ENCODE peak calls at places on chromosomes 5 and 9, in six cellular contexts. B is left ventricle myocardium inferior, P is fibroblast of lung, A is mammary epithelial cell, U is keratinocyte, G is ovary. Z is an unnamed sample.

GRCh38 chr5:135163391-135163790 is 129.4 kb upstream of the PITX1 start:
- DNase-seq in B (no peak), P (no peak), A (no peak), U (no peak), G (no peak), Z (no peak)

GRCh38 chr9:109576762-109577161 is 78.7 kb upstream of the PTPN3 start:
- DNase-seq in B (no peak), P (no peak), A (no peak), U (no peak), G (no peak), Z (no peak)

GRCh38 chr9:929719-930118 is 46.7 kb upstream of the DMRT3 start:
- DNase-seq in B (no peak), P (no peak), A (no peak), U (no peak), G (no peak), Z (no peak)

GRCh38 chr5:57117601-57118000 is 56.3 kb upstream of the GPBP1 start:
- DNase-seq in B (no peak), P (no peak), A (peak; percentile 41), U (no peak), G (no peak), Z (no peak)

GRCh38 chr5:174457141-174457678 is 267.2 kb upstream of the MSX2 start:
- DNase-seq in B (no peak), P (no peak), A (no peak), U (no peak), G (no peak), Z (no peak)

GRCh38 chr9:112761912-112762651 is 11.5 kb downstream of the SNX30 start:
- DNase-seq in B (no peak), P (peak; percentile 54), A (no peak), U (no peak), G (no peak), Z (no peak)

GRCh38 chr5:165630211-165630866 is 2124.9 kb downstream of the MAT2B start:
- DNase-seq in B (no peak), P (peak; percentile 83), A (peak; percentile 19), U (no peak), G (peak; percentile 24), Z (peak; percentile 84)

GRCh38 chr5:57491369-57491965 is 8.9 kb upstream of the ACTBL2 start:
- DNase-seq in B (no peak), P (no peak), A (no peak), U (no peak), G (no peak), Z (no peak)

GRCh38 chr5:60210810-60211209 is 317.3 kb upstream of the PDE4D start:
- DNase-seq in B (no peak), P (no peak), A (no peak), U (no peak), G (no peak), Z (no peak)

GRCh38 chr9:20358201-20358600 is 264.1 kb downstream of the MLLT3 start:
- DNase-seq in B (no peak), P (peak; percentile 30), A (peak; percentile 88), U (peak; percentile 40), G (no peak), Z (peak; percentile 28)

GRCh38 chr9:109251080-109251775 is 69.6 kb downstream of the EPB41L4B start:
- DNase-seq in B (no peak), P (peak; percentile 44), A (peak; percentile 79), U (no peak), G (peak; percentile 67), Z (peak; percentile 60)

GRCh38 chr9:88980732-88981336 is 10.4 kb upstream of the S1PR3 start:
- DNase-seq in B (no peak), P (peak; percentile 46), A (no peak), U (no peak), G (no peak), Z (no peak)

GRCh38 chr9:125897481-125897880 is 150.3 kb downstream of the PBX3 start:
- DNase-seq in B (no peak), P (no peak), A (no peak), U (no peak), G (no peak), Z (no peak)

GRCh38 chr5:42951169-42951846 is 88.8 kb downstream of the ANXA2R start:
- DNase-seq in B (peak; percentile 26), P (peak; percentile 66), A (no peak), U (no peak), G (peak; percentile 33), Z (no peak)

GRCh38 chr9:99345936-99346335 is 123.9 kb downstream of the SEC61B start:
- DNase-seq in B (no peak), P (peak; percentile 60), A (no peak), U (no peak), G (no peak), Z (no peak)

GRCh38 chr5:1511037-1511436 is 12.7 kb downstream of the LPCAT1 start:
- DNase-seq in B (no peak), P (no peak), A (no peak), U (no peak), G (peak; percentile 6), Z (no peak)

GRCh38 chr9:96618209-96619108 is 1.2 kb downstream of the CDC14B start:
- DNase-seq in B (peak; percentile 38), P (peak; percentile 43), A (peak; percentile 43), U (no peak), G (peak; percentile 49), Z (peak; percentile 77)

GRCh38 chr5:137450759-137451158 is 48.4 kb downstream of the SPOCK1 start:
- DNase-seq in B (no peak), P (no peak), A (no peak), U (no peak), G (no peak), Z (no peak)

GRCh38 chr5:85838781-85839180 is 779.0 kb upstream of the COX7C start:
- DNase-seq in B (no peak), P (no peak), A (no peak), U (no peak), G (no peak), Z (no peak)

GRCh38 chr5:41747291-41747690 is 122.9 kb downstream of the OXCT1 start:
- DNase-seq in B (no peak), P (peak; percentile 68), A (peak; percentile 11), U (no peak), G (no peak), Z (peak; percentile 50)

GRCh38 chr5:172786736-172787462 is 15.9 kb upstream of the DUSP1 start:
- DNase-seq in B (no peak), P (no peak), A (no peak), U (no peak), G (peak; percentile 22), Z (no peak)
- H3K4me1 ChIP-seq in B (peaks cover 25% of the 10 kb centered on the region), P (peaks cover 20% of the 10 kb centered on the region), A (peaks cover 5% of the 10 kb centered on the region), U (peaks cover 7% of the 10 kb centered on the region), G (peaks cover 19% of the 10 kb centered on the region), Z (peaks cover 29% of the 10 kb centered on the region)

DNA sequence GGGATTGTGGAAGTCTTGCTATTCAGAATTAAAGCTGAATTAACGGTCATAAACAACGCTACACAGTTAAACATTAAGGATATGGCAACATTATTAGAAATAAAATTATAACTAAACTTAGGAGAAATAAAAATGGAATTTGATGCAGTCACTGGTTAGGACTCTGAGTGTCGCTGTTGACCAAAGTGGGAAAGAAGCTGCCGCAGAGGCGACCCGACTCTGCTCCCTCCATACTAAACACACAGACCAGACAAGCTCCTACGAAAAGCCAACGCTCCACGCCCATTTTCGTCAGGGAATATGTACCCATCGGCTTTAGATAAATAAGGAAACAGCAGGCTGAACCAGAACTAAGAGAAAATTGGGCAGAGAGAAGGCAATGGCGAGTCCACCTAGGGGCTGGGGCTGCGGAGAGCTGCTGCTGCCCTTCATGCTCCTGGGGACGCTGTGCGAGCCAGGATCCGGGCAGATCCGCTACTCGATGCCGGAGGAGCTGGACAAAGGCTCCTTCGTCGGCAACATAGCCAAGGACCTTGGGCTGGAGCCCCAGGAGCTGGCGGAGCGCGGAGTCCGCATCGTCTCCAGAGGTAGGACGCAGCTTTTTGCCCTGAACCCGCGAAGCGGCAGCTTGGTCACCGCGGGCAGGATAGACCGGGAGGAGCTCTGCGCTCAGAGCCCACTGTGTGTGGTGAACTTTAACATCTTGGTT is at the start of gene PCDHGA5:
- DNase-seq in B (no peak), P (peak; percentile 27), A (no peak), U (no peak), G (no peak), Z (no peak)
- H3K9me3 ChIP-seq in B (peaks cover 98% of the 10 kb centered on the region), P (peaks cover 5% of the 10 kb centered on the region), A (peaks cover 44% of the 10 kb centered on the region), U (peaks cover 24% of the 10 kb centered on the region), G (no peaks in the 10 kb centered on the region), Z (peaks cover 5% of the 10 kb centered on the region)

GRCh38 chr9:131008909-131009618 is at the start of gene LAMC3:
- DNase-seq in B (no peak), P (no peak), A (no peak), U (no peak), G (no peak), Z (peak; percentile 61)
- TF ChIP-seq CTCF in B (peak; percentile 54), P (peak; percentile 27), A (peak; percentile 32), U (peak; percentile 28), G (no peak), Z (peak; percentile 48)

GRCh38 chr5:151068189-151068570 is 12.7 kb downstream of the TNIP1 start:
- DNase-seq in B (no peak), P (no peak), A (no peak), U (no peak), G (no peak), Z (no peak)
- H3K4me1 ChIP-seq in B (peaks cover 99% of the 10 kb centered on the region), P (peaks cover 31% of the 10 kb centered on the region), A (peaks cover 31% of the 10 kb centered on the region), U (peaks cover 15% of the 10 kb centered on the region), G (peaks cover 33% of the 10 kb centered on the region), Z (peaks cover 11% of the 10 kb centered on the region)

DNA sequence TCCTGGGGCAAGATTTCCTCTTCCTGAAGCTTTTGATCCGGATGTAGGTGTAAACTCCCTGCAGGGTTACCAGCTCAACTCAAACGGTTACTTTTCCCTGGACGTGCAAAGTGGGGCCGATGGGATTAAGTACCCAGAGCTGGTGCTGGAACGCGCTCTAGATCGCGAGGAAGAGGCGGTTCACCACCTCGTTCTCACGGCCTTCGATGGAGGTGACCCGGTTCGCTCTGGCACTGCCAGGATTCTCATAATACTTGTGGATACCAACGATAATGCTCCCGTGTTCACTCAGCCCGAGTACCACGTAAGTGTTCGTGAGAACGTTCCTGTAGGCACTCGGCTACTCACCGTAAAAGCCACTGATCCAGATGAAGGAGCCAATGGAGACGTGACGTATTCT is 820 bp downstream of the PCDHGA4 start:
- DNase-seq in B (no peak), P (no peak), A (no peak), U (no peak), G (no peak), Z (no peak)
- H3K9me3 ChIP-seq in B (peaks cover 98% of the 10 kb centered on the region), P (no peaks in the 10 kb centered on the region), A (peaks cover 43% of the 10 kb centered on the region), U (peaks cover 11% of the 10 kb centered on the region), G (peaks cover 7% of the 10 kb centered on the region), Z (no peaks in the 10 kb centered on the region)

GRCh38 chr9:94002316-94003140 is 47.4 kb upstream of the BARX1 start:
- DNase-seq in B (no peak), P (peak; percentile 62), A (peak; percentile 35), U (no peak), G (no peak), Z (peak; percentile 81)

GRCh38 chr9:93994132-93994531 is 39.0 kb upstream of the BARX1 start:
- DNase-seq in B (no peak), P (no peak), A (no peak), U (no peak), G (no peak), Z (no peak)

GRCh38 chr9:93996367-93996766 is 41.2 kb upstream of the BARX1 start:
- DNase-seq in B (no peak), P (no peak), A (no peak), U (no peak), G (no peak), Z (no peak)

GRCh38 chr9:93992830-93993229 is 37.7 kb upstream of the BARX1 start:
- DNase-seq in B (no peak), P (no peak), A (no peak), U (no peak), G (no peak), Z (no peak)

DNA sequence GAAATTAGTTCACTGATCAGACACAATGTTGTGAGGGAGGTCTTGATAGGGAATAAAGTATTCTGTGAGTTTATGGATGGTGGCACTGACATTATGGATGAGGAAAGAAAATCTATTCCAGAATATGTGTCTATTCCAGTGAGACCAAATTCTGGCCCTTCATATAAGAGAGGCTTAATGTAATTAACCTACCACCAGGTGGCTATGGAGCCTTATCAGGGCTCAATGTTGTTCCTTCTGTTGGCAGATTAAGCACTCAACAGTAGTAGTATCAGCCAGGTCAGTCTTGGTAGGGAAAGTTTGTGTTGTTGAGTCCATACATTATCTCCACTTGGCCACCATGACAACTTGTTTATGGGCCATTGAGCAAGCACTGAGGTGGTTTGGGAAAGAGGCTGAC is 41.7 kb upstream of the BARX1 start:
- DNase-seq in B (no peak), P (no peak), A (no peak), U (no peak), G (no peak), Z (no peak)
- TF ChIP-seq CTCF in B (no peak), P (no peak), A (peak; percentile 37), U (peak; percentile 27), G (no peak), Z (no peak)